ENCODE peak calls at places on chromosomes 2 and 18, in six cellular contexts. M, E, C, Z, P and V are unnamed samples.

GRCh38 chr2:20525041-20526035 is 78.5 kb downstream of the RHOB start:
- DNase-seq in M (peak), E (peak), C (no peak), Z (no peak), P (peak), V (peak)

GRCh38 chr18:45056907-45057306 is 376.2 kb downstream of the SETBP1 start:
- DNase-seq in M (no peak), E (no peak), C (no peak), Z (no peak), P (no peak), V (no peak)

GRCh38 chr2:18047896-18048657 is 169.6 kb downstream of the KCNS3 start:
- DNase-seq in M (peak), E (peak), C (no peak), Z (no peak), P (no peak), V (no peak)

GRCh38 chr2:1748176-1748740 is 3.9 kb upstream of the PXDN start:
- DNase-seq in M (no peak), E (no peak), C (no peak), Z (no peak), P (no peak), V (no peak)

GRCh38 chr18:74789078-74789477 is 191.4 kb downstream of the ZNF407 start:
- DNase-seq in M (no peak), E (no peak), C (no peak), Z (no peak), P (no peak), V (no peak)

GRCh38 chr18:55699233-55699765 is 111.3 kb upstream of the TCF4 start:
- DNase-seq in M (no peak), E (no peak), C (no peak), Z (no peak), P (no peak), V (no peak)

GRCh38 chr2:180728928-180729559 is 251.4 kb upstream of the UBE2E3 start:
- DNase-seq in M (peak), E (no peak), C (no peak), Z (no peak), P (no peak), V (no peak)

GRCh38 chr18:12657849-12658829 is at the start of gene SPIRE1:
- DNase-seq in M (peak), E (peak), C (no peak), Z (peak), P (peak), V (peak)

GRCh38 chr2:11422491-11422865 is 43.5 kb downstream of the E2F6 start:
- DNase-seq in M (no peak), E (no peak), C (no peak), Z (no peak), P (no peak), V (no peak)

GRCh38 chr2:122422384-122422991 is 667.0 kb downstream of the TSN start:
- DNase-seq in M (peak), E (no peak), C (no peak), Z (no peak), P (no peak), V (no peak)

GRCh38 chr2:219296142-219296541 is 13.1 kb downstream of the PTPRN start:
- DNase-seq in M (no peak), E (no peak), C (no peak), Z (no peak), P (no peak), V (no peak)

GRCh38 chr18:39870586-39870985 is 2084.4 kb upstream of the PIK3C3 start:
- DNase-seq in M (peak), E (no peak), C (no peak), Z (no peak), P (no peak), V (no peak)

GRCh38 chr2:220272656-220273055 is 645.2 kb downstream of the SLC4A3 start:
- DNase-seq in M (no peak), E (no peak), C (no peak), Z (no peak), P (no peak), V (no peak)

GRCh38 chr2:191544511-191545062 is 133.3 kb upstream of the NABP1 start:
- DNase-seq in M (peak), E (no peak), C (no peak), Z (no peak), P (no peak), V (no peak)

GRCh38 chr18:38539373-38539772 is 973.8 kb upstream of the CELF4 start:
- DNase-seq in M (no peak), E (no peak), C (no peak), Z (no peak), P (no peak), V (no peak)

GRCh38 chr2:208820289-208820688 is 413.7 kb downstream of the PTH2R start:
- DNase-seq in M (peak), E (no peak), C (no peak), Z (no peak), P (no peak), V (peak)
- TF ChIP-seq CTCF in M (peak), E (peak), C (peak), Z (no peak), P (peak), V (peak)

DNA sequence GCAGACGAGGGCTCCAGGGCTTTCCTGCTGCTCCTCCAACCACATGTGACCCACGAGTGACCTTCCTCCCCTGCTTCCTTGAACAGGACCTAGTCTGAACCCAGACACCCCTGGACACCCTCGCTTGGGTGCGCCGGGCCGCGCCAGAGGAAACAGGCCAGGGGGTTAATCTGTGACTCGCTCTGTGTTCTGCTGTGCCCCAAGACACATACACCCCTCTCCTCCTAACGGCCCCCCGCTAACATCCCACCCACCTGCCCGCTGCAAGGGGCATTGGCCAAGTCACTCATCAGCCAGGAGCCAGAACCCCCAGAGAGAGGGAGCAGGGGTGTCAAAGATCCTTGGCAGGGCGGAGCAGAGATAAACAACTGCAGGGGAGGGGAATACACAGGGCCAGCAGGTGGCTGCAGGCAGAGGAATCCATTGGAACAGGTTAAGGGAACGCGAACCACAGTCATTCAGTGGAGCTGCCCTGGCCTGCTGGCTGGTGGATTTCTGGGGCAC is 38.1 kb downstream of the TNS1 start:
- DNase-seq in M (no peak), E (no peak), C (no peak), Z (no peak), P (no peak), V (no peak)
- TF ChIP-seq CTCF in M (peak), E (no peak), C (no peak), Z (no peak), P (no peak), V (no peak)

DNA sequence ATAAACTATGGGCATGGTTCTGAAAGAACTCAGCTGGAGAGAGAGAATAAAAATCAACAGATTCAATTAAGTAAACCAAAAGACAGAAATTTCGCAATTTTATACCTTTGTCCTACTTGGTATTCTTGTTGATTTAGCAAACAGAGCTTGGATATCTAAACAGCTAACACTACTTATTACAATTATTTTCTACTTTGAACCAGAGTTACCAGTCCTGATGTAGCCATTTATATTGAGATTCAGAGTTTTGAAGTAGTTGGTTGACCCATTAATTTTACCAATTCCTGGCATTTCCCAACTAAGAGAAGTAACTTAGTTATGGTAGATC is 48.9 kb downstream of the ASXL2 start:
- DNase-seq in M (no peak), E (no peak), C (no peak), Z (no peak), P (no peak), V (no peak)
- TF ChIP-seq CTCF in M (no peak), E (no peak), C (no peak), Z (no peak), P (no peak), V (no peak)

DNA sequence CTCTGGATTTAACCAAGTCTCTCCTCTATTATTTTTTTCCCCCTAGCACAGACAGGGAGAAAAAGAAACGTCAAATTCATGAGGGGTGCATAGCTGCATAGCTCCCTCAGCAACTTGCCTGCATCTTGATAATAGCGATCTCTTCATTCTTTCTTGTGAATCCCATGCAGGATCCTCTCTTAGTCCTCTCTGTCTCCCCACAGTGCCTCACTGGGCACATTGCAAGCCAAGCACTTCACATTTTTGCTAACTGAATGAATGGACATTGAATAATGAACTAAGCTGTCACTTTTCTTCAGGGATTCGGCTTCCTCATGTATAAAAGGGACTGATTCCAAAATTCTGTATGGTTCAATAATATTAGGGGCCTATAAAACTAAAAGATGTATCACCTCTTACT is 2.9 kb upstream of the EPB41L3 start:
- DNase-seq in M (peak), E (no peak), C (no peak), Z (peak), P (peak), V (no peak)
- TF ChIP-seq CTCF in M (no peak), E (no peak), C (peak), Z (peak), P (no peak), V (peak)

GRCh38 chr2:170488807-170489206 is 226.3 kb upstream of the SP5 start:
- DNase-seq in M (no peak), E (no peak), C (no peak), Z (no peak), P (no peak), V (no peak)

GRCh38 chr2:170481201-170481600 is 233.9 kb upstream of the SP5 start:
- DNase-seq in M (no peak), E (no peak), C (no peak), Z (no peak), P (no peak), V (no peak)

GRCh38 chr2:170492010-170492409 is 223.1 kb upstream of the SP5 start:
- DNase-seq in M (no peak), E (no peak), C (no peak), Z (no peak), P (no peak), V (no peak)

GRCh38 chr2:170485254-170485653 is 229.9 kb upstream of the SP5 start:
- DNase-seq in M (no peak), E (no peak), C (no peak), Z (no peak), P (no peak), V (no peak)

DNA sequence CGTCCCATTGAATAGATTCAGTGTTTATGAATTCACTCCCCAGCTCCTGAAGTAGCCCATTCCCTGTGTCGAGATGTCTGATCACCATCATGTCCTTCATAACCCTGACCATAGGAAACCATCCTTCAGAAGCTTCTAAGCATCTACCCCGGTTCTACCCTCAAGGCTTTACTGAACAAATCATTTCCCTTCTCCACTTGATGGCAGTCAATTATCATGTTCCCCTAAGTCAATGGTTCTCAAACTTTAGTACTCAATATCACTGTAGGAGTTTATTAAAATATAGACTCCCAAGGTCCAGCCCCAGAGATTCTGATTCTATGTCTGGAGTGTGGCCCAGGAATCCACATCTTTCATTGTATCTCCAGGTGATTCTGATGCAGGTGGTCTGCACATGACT is 228.4 kb upstream of the SP5 start:
- DNase-seq in M (no peak), E (no peak), C (no peak), Z (no peak), P (no peak), V (no peak)
- TF ChIP-seq CTCF in M (no peak), E (no peak), C (peak), Z (no peak), P (no peak), V (peak)

GRCh38 chr2:126399001-126399400 is 257.0 kb upstream of the GYPC start:
- DNase-seq in M (no peak), E (no peak), C (no peak), Z (no peak), P (no peak), V (no peak)
- TF ChIP-seq CTCF in M (no peak), E (no peak), C (no peak), Z (peak), P (peak), V (peak)